ENCODE peak calls at places on chromosomes 11 and 22, in six cellular contexts. K, Y, P, E, W and N are unnamed samples.

GRCh38 chr11:123653997-123654565 is 343 bp downstream of the SCN3B start:
- DNase-seq in W (peak; percentile 25), K (peak; percentile 60), E (peak; percentile 54), Y (no peak), P (peak; percentile 59), N (no peak)

GRCh38 chr11:115659061-115659963 is 155.1 kb upstream of the CADM1 start:
- DNase-seq in P (no peak), K (peak; percentile 74), W (no peak), Y (peak; percentile 3), E (peak; percentile 57), N (no peak)

GRCh38 chr22:36335621-36336020 is 52.1 kb downstream of the MYH9 start:
- DNase-seq in W (no peak), Y (no peak), K (no peak), E (no peak), P (no peak), N (no peak)

GRCh38 chr11:45333506-45333971 is 47.4 kb upstream of the SYT13 start:
- DNase-seq in Y (peak; percentile 19), W (peak; percentile 28), K (peak; percentile 24), P (peak; percentile 8), E (no peak), N (no peak)

GRCh38 chr22:23789638-23790037 is 2.9 kb downstream of the SMARCB1 start:
- DNase-seq in W (no peak), K (no peak), E (peak; percentile 14), P (no peak), Y (no peak), N (no peak)

GRCh38 chr11:7278314-7278917 is 26.7 kb downstream of the SYT9 start:
- DNase-seq in W (no peak), K (peak; percentile 15), P (peak; percentile 64), E (no peak), Y (peak; percentile 52), N (no peak)

GRCh38 chr22:27170491-27170890 is 513.1 kb downstream of the MIAT start:
- DNase-seq in Y (no peak), W (no peak), P (peak; percentile 8), E (no peak), K (peak; percentile 83), N (no peak)

GRCh38 chr11:16097543-16097942 is 258.8 kb downstream of the SOX6 start:
- DNase-seq in P (peak; percentile 98), K (no peak), Y (no peak), W (peak; percentile 10), E (no peak), N (no peak)

GRCh38 chr11:96338910-96339703 is 3.9 kb downstream of the MAML2 start:
- DNase-seq in E (peak; percentile 70), W (peak; percentile 56), Y (peak; percentile 87), P (peak; percentile 87), K (peak; percentile 80), N (peak; percentile 89)

GRCh38 chr22:20807315-20807752 is 33.4 kb downstream of the SERPIND1 start:
- DNase-seq in W (no peak), P (peak; percentile 77), K (peak; percentile 81), Y (no peak), E (no peak), N (no peak)

GRCh38 chr22:46086577-46087335 is 63.6 kb upstream of the PPARA start:
- DNase-seq in K (peak; percentile 79), P (no peak), E (peak; percentile 43), W (no peak), Y (no peak), N (peak; percentile 88)

GRCh38 chr22:46084376-46084775 is 66.0 kb upstream of the PPARA start:
- DNase-seq in Y (no peak), K (no peak), P (no peak), W (peak; percentile 9), E (peak; percentile 40), N (peak; percentile 81)

GRCh38 chr22:46084943-46085830 is 65.1 kb upstream of the PPARA start:
- DNase-seq in W (peak; percentile 69), E (peak; percentile 87), Y (no peak), K (peak; percentile 96), P (peak; percentile 72), N (peak; percentile 97)

GRCh38 chr22:46087336-46087690 is 63.0 kb upstream of the PPARA start:
- DNase-seq in W (no peak), P (no peak), Y (no peak), K (no peak), E (no peak), N (no peak)

GRCh38 chr22:46085831-46086576 is 64.3 kb upstream of the PPARA start:
- DNase-seq in K (peak; percentile 86), W (peak; percentile 93), Y (no peak), E (peak; percentile 91), P (peak; percentile 83), N (peak; percentile 97)
- H3K4me3 ChIP-seq in K (peak overlapping the region; percentile 84), W (peak overlapping the region; percentile 13), Y (no peak overlapping the region), E (peak overlapping the region; percentile 39), P (no peak overlapping the region), N (no peak overlapping the region)

GRCh38 chr11:114034956-114035355 is 24.6 kb upstream of the ZBTB16 start:
- DNase-seq in P (no peak), E (no peak), Y (no peak), K (no peak), W (no peak), N (no peak)
- H3K4me3 ChIP-seq in P (no peak overlapping the region), E (no peak overlapping the region), Y (no peak overlapping the region), K (no peak overlapping the region), W (no peak overlapping the region), N (no peak overlapping the region)

DNA sequence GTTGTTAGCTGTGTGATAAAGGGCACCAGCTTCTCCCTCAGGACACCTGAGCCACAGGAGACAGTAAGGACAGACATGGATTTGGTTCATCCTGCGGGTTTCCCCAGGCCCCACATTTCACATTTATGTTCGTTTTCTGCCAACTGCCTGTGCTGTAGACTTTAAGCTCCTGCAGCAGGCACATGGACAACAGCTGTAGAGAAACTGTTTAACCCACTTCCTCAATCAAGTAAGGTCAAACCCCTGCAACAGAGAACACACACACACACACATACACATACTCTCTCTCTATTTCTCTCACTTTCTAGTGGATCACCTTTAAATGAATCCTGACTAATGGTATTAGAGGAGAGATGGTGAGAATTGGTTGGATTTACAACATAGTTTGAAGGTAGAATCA is 90.7 kb downstream of the C11orf87 start:
- DNase-seq in E (no peak), P (no peak), K (no peak), Y (peak; percentile 5), W (no peak), N (no peak)
- H3K4me3 ChIP-seq in E (no peak overlapping the region), P (no peak overlapping the region), K (no peak overlapping the region), Y (no peak overlapping the region), W (no peak overlapping the region), N (no peak overlapping the region)

DNA sequence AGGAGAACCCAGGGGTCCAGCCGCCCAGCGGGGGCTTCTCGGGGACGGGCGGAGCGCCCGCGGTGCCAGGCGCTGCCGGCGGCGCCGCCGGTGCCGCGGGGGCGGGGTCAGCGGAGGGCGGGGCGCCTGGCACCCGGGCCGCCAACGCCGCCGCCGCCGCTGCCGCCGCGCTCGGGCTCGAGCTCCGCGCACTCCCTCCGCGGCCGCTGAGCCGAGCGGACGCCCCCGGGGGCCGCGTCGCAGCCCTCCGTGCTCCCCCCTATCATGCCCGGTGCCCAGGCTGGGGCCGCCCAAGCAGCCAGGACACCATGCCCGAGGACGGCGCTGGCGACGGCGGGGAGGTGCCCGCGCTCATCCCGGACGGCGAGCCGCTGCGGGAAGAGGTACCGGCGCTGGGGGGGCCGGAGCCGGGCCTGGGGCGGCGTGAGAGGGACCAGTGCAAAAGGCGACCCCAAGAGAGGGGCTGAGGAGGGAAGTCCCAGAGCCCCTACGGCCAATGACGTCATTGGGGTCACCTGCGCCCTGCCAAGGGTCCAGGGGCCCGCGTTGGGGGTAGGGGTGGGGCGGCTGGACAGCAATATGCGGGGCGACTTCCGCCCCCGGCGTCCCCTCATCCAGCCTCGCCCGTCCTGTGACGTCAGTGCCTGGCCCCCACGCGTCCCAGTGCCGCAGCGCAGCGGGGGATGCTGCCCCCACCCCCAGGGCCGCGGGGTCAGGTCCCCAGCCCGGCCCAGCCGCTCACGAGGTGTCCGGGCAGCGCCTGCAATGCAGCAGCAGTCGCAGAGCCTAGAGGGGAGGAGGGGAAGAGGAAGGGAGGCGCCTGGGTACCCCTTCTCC is at the start of gene TMEM151A:
- DNase-seq in E (no peak), Y (no peak), P (no peak), K (no peak), W (no peak), N (no peak)
- H3K4me3 ChIP-seq in E (peak within 1 kb of the TSS; percentile 51), Y (no peak within 1 kb of the TSS), P (no peak within 1 kb of the TSS), K (peak within 1 kb of the TSS; percentile 22), W (peak within 1 kb of the TSS; percentile 56), N (no peak within 1 kb of the TSS)

GRCh38 chr11:69010361-69010891 is 2.6 kb downstream of the MRGPRF start:
- DNase-seq in E (peak; percentile 46), Y (no peak), W (no peak), P (peak; percentile 37), K (peak; percentile 16), N (no peak)

GRCh38 chr11:69012092-69013008 is 696 bp downstream of the MRGPRF start:
- DNase-seq in E (peak; percentile 30), W (no peak), Y (no peak), K (peak; percentile 26), P (no peak), N (no peak)

GRCh38 chr11:69011624-69012091 is 1.4 kb downstream of the MRGPRF start:
- DNase-seq in W (no peak), E (peak; percentile 32), Y (no peak), K (no peak), P (no peak), N (no peak)

GRCh38 chr11:69009441-69010211 is 3.4 kb downstream of the MRGPRF start:
- DNase-seq in W (no peak), E (peak; percentile 35), P (no peak), Y (no peak), K (peak; percentile 16), N (no peak)

GRCh38 chr11:69010964-69011623 is 2.0 kb downstream of the MRGPRF start:
- DNase-seq in W (peak; percentile 78), K (peak; percentile 82), Y (no peak), E (peak; percentile 63), P (peak; percentile 69), N (peak; percentile 95)
- H3K4me3 ChIP-seq in W (peak overlapping the region; percentile 52), K (peak overlapping the region; percentile 96), Y (no peak overlapping the region), E (peak overlapping the region; percentile 54), P (no peak overlapping the region), N (no peak overlapping the region)

GRCh38 chr11:47550288-47551052 is 2.5 kb downstream of the CELF1 start:
- DNase-seq in W (no peak), K (no peak), E (no peak), P (peak; percentile 30), Y (no peak), N (no peak)
- H3K4me3 ChIP-seq in W (no peak overlapping the region), K (peak overlapping the region; percentile 81), E (peak overlapping the region; percentile 96), P (no peak overlapping the region), Y (peak overlapping the region; percentile 94), N (no peak overlapping the region)

DNA sequence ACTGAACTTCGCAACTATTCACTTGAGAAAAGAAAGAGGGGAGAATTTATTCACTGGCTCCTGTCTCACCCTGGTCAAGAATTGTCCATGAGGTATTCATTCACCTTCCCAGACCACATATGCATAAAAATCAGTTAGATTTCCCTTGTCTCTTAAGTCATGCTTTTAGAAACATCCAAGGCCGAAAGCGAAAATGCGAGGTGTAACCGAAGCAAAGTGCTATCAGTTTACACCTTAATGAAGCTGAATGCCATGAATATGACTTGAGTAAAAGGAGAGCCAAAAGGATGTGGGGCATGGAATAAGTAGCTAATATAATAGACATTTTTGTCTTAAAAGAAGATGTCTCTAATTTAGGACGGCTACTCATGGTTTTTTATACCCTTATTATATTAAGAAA is 965.6 kb upstream of the CHORDC1 start:
- DNase-seq in P (no peak), E (no peak), W (no peak), K (no peak), Y (no peak), N (no peak)
- H3K4me3 ChIP-seq in P (no peak overlapping the region), E (no peak overlapping the region), W (no peak overlapping the region), K (no peak overlapping the region), Y (no peak overlapping the region), N (no peak overlapping the region)

GRCh38 chr11:130675456-130675855 is 227.0 kb downstream of the ADAMTS15 start:
- DNase-seq in Y (no peak), W (peak; percentile 14), E (no peak), K (peak; percentile 75), P (no peak), N (peak; percentile 59)
- H3K4me3 ChIP-seq in Y (no peak overlapping the region), W (no peak overlapping the region), E (no peak overlapping the region), K (no peak overlapping the region), P (no peak overlapping the region), N (no peak overlapping the region)